ENCODE peak calls at places on chromosome 17, in eight cellular contexts. P is AG09309, D is Karpas-422, I is ecto neural progenitor cell, C is fibroblast of lung, N is HS-27A, W is stomach, E is fibroblast of pulmonary artery. S is an unnamed sample.

GRCh38 chr17:39224778-39225307 is 902 bp downstream of the STAC2 start:
- DNase-seq in I (peak; percentile 64), C (no peak), E (no peak), P (no peak), D (no peak), N (no peak), W (no peak), S (no peak)

GRCh38 chr17:77403854-77404253 is 263.1 kb downstream of the SEC14L1 start:
- DNase-seq in D (no peak), N (no peak), C (no peak), P (no peak), E (no peak), I (no peak), W (no peak), S (no peak)

GRCh38 chr17:37131670-37132620 is 183.2 kb downstream of the AATF start:
- DNase-seq in C (no peak), P (no peak), I (no peak), D (no peak), N (no peak), E (no peak), W (no peak), S (no peak)

GRCh38 chr17:80760501-80760900 is 215.9 kb downstream of the RPTOR start:
- DNase-seq in E (no peak), N (no peak), D (peak; percentile 65), P (no peak), W (peak; percentile 77), I (peak; percentile 29), C (no peak), S (no peak)

GRCh38 chr17:30831257-30831656 is 509 bp upstream of the ATAD5 start:
- DNase-seq in N (no peak), D (peak; percentile 67), C (no peak), W (no peak), E (peak; percentile 25), I (no peak), P (no peak), S (no peak)

GRCh38 chr17:9350083-9350482 is 225.5 kb downstream of the STX8 start:
- DNase-seq in W (no peak), D (no peak), N (peak; percentile 35), I (no peak), C (peak; percentile 92), P (peak; percentile 88), E (peak; percentile 91), S (no peak)

GRCh38 chr17:29147682-29148081 is 32.5 kb downstream of the MYO18A start:
- DNase-seq in E (no peak), N (no peak), P (no peak), W (no peak), D (no peak), C (no peak), I (no peak), S (no peak)

GRCh38 chr17:68697850-68698313 is 96.7 kb upstream of the FAM20A start:
- DNase-seq in P (no peak), E (peak; percentile 92), I (no peak), N (no peak), W (peak; percentile 31), C (peak; percentile 89), D (no peak), S (no peak)

GRCh38 chr17:26775219-26775822 is 518.6 kb upstream of the WSB1 start:
- DNase-seq in I (no peak), C (no peak), P (no peak), E (no peak), W (no peak), D (no peak), N (no peak), S (no peak)

GRCh38 chr17:78359216-78359935 is 501 bp downstream of the SOCS3 start:
- DNase-seq in D (no peak), W (no peak), I (peak; percentile 81), C (peak; percentile 52), P (no peak), N (no peak), E (peak; percentile 48), S (no peak)

GRCh38 chr17:78568494-78569115 is 8.6 kb downstream of the DNAH17 start:
- DNase-seq in I (no peak), E (peak; percentile 71), P (no peak), W (no peak), N (no peak), C (peak; percentile 21), D (no peak), S (no peak)

GRCh38 chr17:38578641-38579480 is 26.9 kb downstream of the SRCIN1 start:
- DNase-seq in E (no peak), I (no peak), N (no peak), C (no peak), D (no peak), W (no peak), P (no peak), S (no peak)

GRCh38 chr17:31274252-31274651 is 22.8 kb downstream of the OMG start:
- DNase-seq in D (no peak), P (peak; percentile 43), W (no peak), I (no peak), C (peak; percentile 90), E (peak; percentile 93), N (no peak), S (no peak)

GRCh38 chr17:57892820-57893595 is 43.2 kb upstream of the MRPS23 start:
- DNase-seq in W (peak; percentile 81), E (peak; percentile 99), N (peak; percentile 91), C (peak; percentile 99), I (peak; percentile 83), P (peak; percentile 99), D (no peak), S (no peak)

GRCh38 chr17:57243171-57243622 is 13.1 kb upstream of the MSI2 start:
- DNase-seq in I (peak; percentile 89), W (peak; percentile 73), E (peak; percentile 79), C (peak; percentile 73), D (peak; percentile 94), N (peak; percentile 20), P (peak; percentile 8), S (peak; percentile 78)

GRCh38 chr17:77476006-77476405 is 335.2 kb downstream of the SEC14L1 start:
- DNase-seq in I (no peak), N (no peak), E (no peak), D (no peak), P (no peak), W (no peak), C (no peak), S (no peak)

GRCh38 chr17:82153295-82153691 is 55.3 kb upstream of the FASN start:
- DNase-seq in I (no peak), P (no peak), D (no peak), C (no peak), E (no peak), N (no peak), W (no peak), S (no peak)

GRCh38 chr17:31371511-31372097 is 19.9 kb upstream of the RAB11FIP4 start:
- DNase-seq in E (peak; percentile 60), N (no peak), I (no peak), P (no peak), W (no peak), C (peak; percentile 78), D (no peak), S (no peak)

GRCh38 chr17:47225436-47225858 is 16.3 kb downstream of the MYL4 start:
- DNase-seq in N (peak; percentile 95), C (peak; percentile 97), E (peak; percentile 97), W (peak; percentile 82), D (no peak), P (peak; percentile 59), I (no peak), S (no peak)

GRCh38 chr17:55726440-55726839 is 3.8 kb upstream of the TMEM100 start:
- DNase-seq in I (no peak), D (no peak), W (peak; percentile 30), N (peak; percentile 85), P (peak; percentile 94), E (peak; percentile 88), C (peak; percentile 98), S (no peak)

GRCh38 chr17:75124041-75124818 is 7.3 kb downstream of the NT5C start:
- DNase-seq in C (peak; percentile 65), P (no peak), N (peak; percentile 91), W (peak; percentile 88), E (peak; percentile 72), D (no peak), I (no peak), S (peak; percentile 90)

GRCh38 chr17:2392252-2393183 is 8.3 kb downstream of the MNT start:
- DNase-seq in N (no peak), W (peak; percentile 98), I (peak; percentile 99), C (peak; percentile 93), P (peak; percentile 74), E (peak; percentile 96), D (peak; percentile 99), S (peak; percentile 95)

GRCh38 chr17:350706-351435 is 1.7 kb downstream of the RPH3AL start:
- DNase-seq in E (peak; percentile 56), P (no peak), D (no peak), C (peak; percentile 53), W (peak; percentile 76), I (no peak), N (no peak), S (no peak)

GRCh38 chr17:77381731-77382130 is 241.0 kb downstream of the SEC14L1 start:
- DNase-seq in N (no peak), W (no peak), P (no peak), E (no peak), C (no peak), D (no peak), I (no peak), S (no peak)

GRCh38 chr17:73348018-73348823 is 36.4 kb upstream of the CDC42EP4 start:
- DNase-seq in W (no peak), C (no peak), E (no peak), I (no peak), N (no peak), P (no peak), D (no peak), S (no peak)

GRCh38 chr17:45948881-45949624 is 50.0 kb upstream of the STH start:
- DNase-seq in W (peak; percentile 81), P (no peak), N (peak; percentile 8), D (peak; percentile 89), C (peak; percentile 49), E (peak; percentile 60), I (peak; percentile 88), S (peak; percentile 13)

GRCh38 chr17:33962857-33963655 is 292.0 kb upstream of the CCL2 start:
- DNase-seq in I (no peak), E (no peak), D (no peak), C (no peak), N (no peak), P (no peak), W (no peak), S (no peak)